ENCODE peak calls at places on chromosomes 6 and 20, in seven cellular contexts. One of them, this sample, is unnamed.
A peak's percentile ranks its signal among the peaks of the same experiment; 100 is the strongest.

GRCh38 chr6:6591778-6592388 is 3.4 kb downstream of the LY86 start:
- DNase-seq in ELF-1: no peak
- DNase-seq in activated CD4-positive, alpha-beta T cell treated with anti-CD3 and anti-CD28 coated beads for 36 hours: no peak
- DNase-seq in NCI-H1436: no peak
- DNase-seq in HCEC 1CT: no peak
- DNase-seq in H54: no peak
- DNase-seq in fibroblast of lung: no peak
- DNase-seq in this sample: no peak

GRCh38 chr6:109055771-109056235 is 38.8 kb downstream of the SESN1 start:
- DNase-seq in H54: no peak
- DNase-seq in fibroblast of lung: peak; percentile 27
- DNase-seq in HCEC 1CT: peak; percentile 61
- DNase-seq in ELF-1: no peak
- DNase-seq in NCI-H1436: no peak
- DNase-seq in activated CD4-positive, alpha-beta T cell treated with anti-CD3 and anti-CD28 coated beads for 36 hours: no peak
- DNase-seq in this sample: no peak

GRCh38 chr6:14211596-14211961 is 94.0 kb downstream of the CD83 start:
- DNase-seq in H54: no peak
- DNase-seq in NCI-H1436: no peak
- DNase-seq in HCEC 1CT: no peak
- DNase-seq in activated CD4-positive, alpha-beta T cell treated with anti-CD3 and anti-CD28 coated beads for 36 hours: no peak
- DNase-seq in fibroblast of lung: peak; percentile 27
- DNase-seq in ELF-1: no peak
- DNase-seq in this sample: peak; percentile 68

GRCh38 chr6:150987371-150987828 is 121.9 kb downstream of the MTHFD1L start:
- DNase-seq in H54: no peak
- DNase-seq in HCEC 1CT: peak; percentile 8
- DNase-seq in NCI-H1436: no peak
- DNase-seq in ELF-1: no peak
- DNase-seq in fibroblast of lung: no peak
- DNase-seq in activated CD4-positive, alpha-beta T cell treated with anti-CD3 and anti-CD28 coated beads for 36 hours: peak; percentile 75
- DNase-seq in this sample: no peak

GRCh38 chr6:56484669-56485068 is 158.0 kb downstream of the DST start:
- DNase-seq in ELF-1: no peak
- DNase-seq in NCI-H1436: no peak
- DNase-seq in H54: peak; percentile 9
- DNase-seq in activated CD4-positive, alpha-beta T cell treated with anti-CD3 and anti-CD28 coated beads for 36 hours: no peak
- DNase-seq in HCEC 1CT: peak; percentile 75
- DNase-seq in fibroblast of lung: peak; percentile 74
- DNase-seq in this sample: no peak

GRCh38 chr6:166595061-166595780 is 8.7 kb upstream of the RAMACL start:
- DNase-seq in ELF-1: no peak
- DNase-seq in NCI-H1436: no peak
- DNase-seq in HCEC 1CT: peak; percentile 95
- DNase-seq in fibroblast of lung: peak; percentile 94
- DNase-seq in activated CD4-positive, alpha-beta T cell treated with anti-CD3 and anti-CD28 coated beads for 36 hours: no peak
- DNase-seq in H54: no peak
- DNase-seq in this sample: no peak

GRCh38 chr20:61436674-61437279 is 184.7 kb downstream of the CDH4 start:
- DNase-seq in H54: peak; percentile 89
- DNase-seq in activated CD4-positive, alpha-beta T cell treated with anti-CD3 and anti-CD28 coated beads for 36 hours: no peak
- DNase-seq in NCI-H1436: no peak
- DNase-seq in HCEC 1CT: peak; percentile 31
- DNase-seq in fibroblast of lung: peak; percentile 98
- DNase-seq in ELF-1: peak; percentile 99
- DNase-seq in this sample: no peak

GRCh38 chr6:74871757-74872156 is 334.1 kb downstream of the COL12A1 start:
- DNase-seq in ELF-1: no peak
- DNase-seq in H54: no peak
- DNase-seq in NCI-H1436: no peak
- DNase-seq in fibroblast of lung: peak; percentile 89
- DNase-seq in HCEC 1CT: no peak
- DNase-seq in activated CD4-positive, alpha-beta T cell treated with anti-CD3 and anti-CD28 coated beads for 36 hours: no peak
- DNase-seq in this sample: no peak

GRCh38 chr20:25606094-25606640 is 17.6 kb downstream of the NANP start:
- DNase-seq in fibroblast of lung: no peak
- DNase-seq in NCI-H1436: no peak
- DNase-seq in ELF-1: no peak
- DNase-seq in HCEC 1CT: no peak
- DNase-seq in activated CD4-positive, alpha-beta T cell treated with anti-CD3 and anti-CD28 coated beads for 36 hours: no peak
- DNase-seq in H54: no peak
- DNase-seq in this sample: no peak

GRCh38 chr20:24160563-24161355 is 172.2 kb upstream of the GGTLC1 start:
- DNase-seq in NCI-H1436: no peak
- DNase-seq in ELF-1: peak; percentile 52
- DNase-seq in H54: peak; percentile 25
- DNase-seq in HCEC 1CT: no peak
- DNase-seq in activated CD4-positive, alpha-beta T cell treated with anti-CD3 and anti-CD28 coated beads for 36 hours: peak; percentile 55
- DNase-seq in fibroblast of lung: peak; percentile 76
- DNase-seq in this sample: no peak

GRCh38 chr20:36128463-36129176 is 25.9 kb upstream of the EPB41L1 start:
- DNase-seq in H54: peak; percentile 81
- DNase-seq in HCEC 1CT: peak; percentile 98
- DNase-seq in fibroblast of lung: peak; percentile 77
- DNase-seq in activated CD4-positive, alpha-beta T cell treated with anti-CD3 and anti-CD28 coated beads for 36 hours: no peak
- DNase-seq in NCI-H1436: no peak
- DNase-seq in ELF-1: no peak
- DNase-seq in this sample: no peak

GRCh38 chr6:26576929-26577719 is 19.6 kb upstream of the ABT1 start:
- DNase-seq in activated CD4-positive, alpha-beta T cell treated with anti-CD3 and anti-CD28 coated beads for 36 hours: peak; percentile 86
- DNase-seq in NCI-H1436: no peak
- DNase-seq in HCEC 1CT: peak; percentile 75
- DNase-seq in fibroblast of lung: peak; percentile 76
- DNase-seq in ELF-1: peak; percentile 88
- DNase-seq in H54: no peak
- DNase-seq in this sample: peak; percentile 65

GRCh38 chr6:12418946-12419345 is 128.8 kb downstream of the EDN1 start:
- DNase-seq in activated CD4-positive, alpha-beta T cell treated with anti-CD3 and anti-CD28 coated beads for 36 hours: no peak
- DNase-seq in ELF-1: no peak
- DNase-seq in HCEC 1CT: no peak
- DNase-seq in H54: no peak
- DNase-seq in fibroblast of lung: peak; percentile 10
- DNase-seq in NCI-H1436: no peak
- DNase-seq in this sample: no peak

GRCh38 chr6:163289445-163289844 is 125.1 kb upstream of the QKI start:
- DNase-seq in fibroblast of lung: no peak
- DNase-seq in ELF-1: no peak
- DNase-seq in NCI-H1436: no peak
- DNase-seq in activated CD4-positive, alpha-beta T cell treated with anti-CD3 and anti-CD28 coated beads for 36 hours: no peak
- DNase-seq in HCEC 1CT: no peak
- DNase-seq in H54: no peak
- DNase-seq in this sample: no peak

GRCh38 chr6:11366934-11367637 is 134.6 kb upstream of the NEDD9 start:
- DNase-seq in NCI-H1436: no peak
- DNase-seq in HCEC 1CT: peak; percentile 47
- DNase-seq in fibroblast of lung: peak; percentile 71
- DNase-seq in H54: no peak
- DNase-seq in ELF-1: no peak
- DNase-seq in activated CD4-positive, alpha-beta T cell treated with anti-CD3 and anti-CD28 coated beads for 36 hours: no peak
- DNase-seq in this sample: no peak

This sample was measured in lower lobe of right lung.